ENCODE peak calls at places on chromosomes 4 and X, in five cellular contexts. W is astrocyte of the cerebellum; X is osteocyte; S is GDM1; A is activated CD4-positive, alpha-beta T cell treated with anti-CD3 and anti-CD28 coated beads, Interleukin-2, amount 50 U/mL, for 24 hours. C is an unnamed sample.
A peak's percentile ranks its signal among the peaks of the same experiment; 100 is the strongest.

GRCh38 chr4:94453534-94453963 is 1.8 kb downstream of the PDLIM5 start:
- DNase-seq in X (no peak), A (no peak), W (no peak), S (no peak), C (no peak)

GRCh38 chr4:16544251-16544721 is 318.0 kb upstream of the TAPT1 start:
- DNase-seq in W (no peak), X (peak; percentile 75), S (no peak), A (no peak), C (peak; percentile 92)

GRCh38 chrX:18422886-18423285 is 2.5 kb upstream of the CDKL5 start:
- DNase-seq in S (no peak), W (no peak), A (no peak), X (no peak), C (no peak)

GRCh38 chr4:171203425-171203824 is 609.8 kb upstream of the GALNTL6 start:
- DNase-seq in W (peak; percentile 1), X (no peak), S (no peak), A (no peak), C (no peak)

GRCh38 chr4:25234390-25235367 is 846 bp downstream of the PI4K2B start:
- DNase-seq in S (no peak), A (peak; percentile 6), W (peak; percentile 51), X (peak; percentile 88), C (no peak)

GRCh38 chr4:87975466-87975865 is at the start of gene SPP1:
- DNase-seq in W (peak; percentile 11), X (no peak), S (peak; percentile 79), A (no peak), C (no peak)

GRCh38 chr4:2537011-2537830 is 774 bp downstream of the FAM193A start:
- DNase-seq in X (peak; percentile 87), S (peak; percentile 32), W (no peak), A (peak; percentile 46), C (no peak)

GRCh38 chrX:68536884-68537283 is 38.0 kb downstream of the YIPF6 start:
- DNase-seq in W (no peak), S (no peak), A (no peak), X (no peak), C (no peak)

GRCh38 chr4:175790067-175790466 is 22.0 kb downstream of the GPM6A start:
- DNase-seq in A (no peak), S (no peak), X (no peak), W (no peak), C (no peak)

GRCh38 chr4:133403913-133404312 is 254.8 kb downstream of the PCDH10 start:
- DNase-seq in X (no peak), A (no peak), W (no peak), S (no peak), C (no peak)

GRCh38 chr4:145501051-145501660 is 19.5 kb downstream of the SMAD1 start:
- DNase-seq in A (no peak), W (no peak), X (no peak), S (no peak), C (no peak)

C was measured in esophagus muscularis mucosa.